ENCODE peak calls at places on chromosome 19, in five cellular contexts. Y is activated CD4-positive, alpha-beta T cell treated with anti-CD3 and anti-CD28 coated beads for 48 hours; X is A172; F is NCI-H1105 treated with DMSO at 0.1 percent for 48 hours; T is stimulated activated CD4-positive, alpha-beta T cell treated with anti-CD3 and anti-CD28 coated beads, Interleukin-1b, Interleukin-23, amount 100 ng/mL, for 1 hour. V is an unnamed sample.

GRCh38 chr19:1214862-1215731 is 9.5 kb downstream of the STK11 start:
- DNase-seq in Y (no peak), X (peak), F (no peak), T (no peak), V (no peak)

GRCh38 chr19:58123354-58123753 is 25.3 kb upstream of the ZSCAN18 start:
- DNase-seq in Y (no peak), X (no peak), F (no peak), T (no peak), V (no peak)

GRCh38 chr19:41437944-41438574 is 1.7 kb downstream of the DMAC2 start:
- DNase-seq in Y (no peak), X (no peak), F (no peak), T (no peak), V (no peak)

GRCh38 chr19:14561832-14562351 is 10.0 kb downstream of the NDUFB7 start:
- DNase-seq in Y (no peak), X (peak), F (no peak), T (no peak), V (no peak)

GRCh38 chr19:43504426-43505185 is at the start of gene PHLDB3:
- DNase-seq in Y (peak), X (peak), F (peak), T (no peak), V (peak)

GRCh38 chr19:32206065-32206464 is 139.3 kb upstream of the ZNF507 start:
- DNase-seq in Y (no peak), X (no peak), F (no peak), T (no peak), V (no peak)

GRCh38 chr19:34969721-34970120 is 5.7 kb upstream of the ZNF792 start:
- DNase-seq in Y (no peak), X (no peak), F (no peak), T (no peak), V (no peak)

GRCh38 chr19:5345895-5346386 is 5.3 kb upstream of the PTPRS start:
- DNase-seq in Y (no peak), X (peak), F (no peak), T (no peak), V (no peak)

GRCh38 chr19:44303305-44303704 is 1.5 kb downstream of the ZNF235 start:
- DNase-seq in Y (no peak), X (peak), F (no peak), T (no peak), V (no peak)

GRCh38 chr19:15841875-15842569 is 26.6 kb upstream of the OR10H1 start:
- DNase-seq in Y (peak), X (no peak), F (no peak), T (no peak), V (peak)

GRCh38 chr19:6536138-6536671 is 5.4 kb downstream of the TNFSF9 start:
- DNase-seq in Y (peak), X (peak), F (no peak), T (peak), V (peak)

GRCh38 chr19:20278342-20278741 is 111.3 kb downstream of the ZNF486 start:
- DNase-seq in Y (no peak), X (no peak), F (no peak), T (no peak), V (no peak)

GRCh38 chr19:4533334-4533733 is 1.7 kb downstream of the PLIN5 start:
- DNase-seq in Y (no peak), X (no peak), F (no peak), T (no peak), V (no peak)

GRCh38 chr19:19098084-19098702 is 34.4 kb downstream of the SLC25A42 start:
- DNase-seq in Y (no peak), X (no peak), F (no peak), T (no peak), V (no peak)

GRCh38 chr19:41755328-41755913 is at the start of gene CEACAM6:
- DNase-seq in Y (no peak), X (no peak), F (no peak), T (no peak), V (no peak)

GRCh38 chr19:33530261-33530660 is 8.7 kb upstream of the PEPD start:
- DNase-seq in Y (no peak), X (no peak), F (no peak), T (no peak), V (no peak)

GRCh38 chr19:34837262-34837661 is 64.2 kb upstream of the ZNF599 start:
- DNase-seq in Y (no peak), X (peak), F (peak), T (no peak), V (no peak)

GRCh38 chr19:19637523-19638251 is 5.8 kb downstream of the GMIP start:
- DNase-seq in Y (peak), X (no peak), F (no peak), T (no peak), V (peak)

GRCh38 chr19:11152318-11153062 is 3.1 kb downstream of the SPC24 start:
- DNase-seq in Y (no peak), X (peak), F (no peak), T (no peak), V (no peak)

GRCh38 chr19:6018786-6019185 is 40.8 kb upstream of the RANBP3 start:
- DNase-seq in Y (peak), X (no peak), F (no peak), T (no peak), V (peak)